ENCODE peak calls at places on chromosomes 6 and 20, in six cellular contexts. S, H, R, D, G and C are unnamed samples.
A peak's percentile ranks its signal among the peaks of the same experiment; 100 is the strongest.

GRCh38 chr6:135555550-135555949 is 58.0 kb upstream of the AHI1 start:
- DNase-seq in R (no peak), S (no peak), H (no peak), D (no peak), G (no peak), C (no peak)

GRCh38 chr6:134870677-134871498 is 79.0 kb downstream of the ALDH8A1 start:
- DNase-seq in D (no peak), R (no peak), H (peak; percentile 67), S (no peak), G (peak; percentile 72), C (no peak)

GRCh38 chr20:50332491-50332980 is 141.9 kb downstream of the CEBPB start:
- DNase-seq in G (no peak), S (no peak), R (no peak), H (no peak), D (no peak), C (no peak)

GRCh38 chr20:62902926-62903615 is 23.2 kb downstream of the DIDO1 start:
- DNase-seq in S (peak; percentile 33), H (peak; percentile 11), G (peak; percentile 87), R (peak; percentile 55), D (no peak), C (no peak)

GRCh38 chr6:52104979-52105378 is 17.6 kb upstream of the PKHD1 start:
- DNase-seq in S (no peak), D (no peak), H (no peak), G (no peak), R (no peak), C (no peak)

GRCh38 chr20:54843891-54844290 is 368.5 kb downstream of the DOK5 start:
- DNase-seq in R (no peak), S (no peak), H (no peak), D (no peak), G (no peak), C (no peak)

GRCh38 chr6:39102024-39102820 is 12.8 kb downstream of the SAYSD1 start:
- DNase-seq in D (no peak), G (peak; percentile 69), R (peak; percentile 30), H (peak; percentile 20), S (peak; percentile 44), C (peak; percentile 29)

GRCh38 chr20:63117661-63118302 is 98.1 kb downstream of the YTHDF1 start:
- DNase-seq in H (no peak), R (no peak), G (no peak), S (no peak), D (no peak), C (no peak)

GRCh38 chr20:34774886-34775285 is 50.6 kb downstream of the NCOA6 start:
- DNase-seq in H (no peak), G (no peak), S (no peak), D (no peak), R (no peak), C (no peak)

GRCh38 chr6:85096976-85097375 is 332.6 kb upstream of the TBX18 start:
- DNase-seq in S (no peak), G (no peak), D (no peak), H (peak; percentile 9), R (no peak), C (no peak)

GRCh38 chr6:2651966-2652365 is 98.8 kb downstream of the MYLK4 start:
- DNase-seq in R (no peak), D (no peak), H (peak; percentile 83), S (no peak), G (no peak), C (no peak)